ENCODE peak calls at places on chromosomes 5 and 9, in four cellular contexts. U, N, T and K are unnamed samples.

GRCh38 chr5:38468978-38469706 is 87.3 kb downstream of the LIFR start:
- DNase-seq in T (no peak), N (no peak), U (no peak), K (no peak)

GRCh38 chr9:114662081-114662989 is 4.7 kb upstream of the TEX53 start:
- DNase-seq in N (peak; percentile 33), U (peak; percentile 77), T (no peak), K (no peak)

GRCh38 chr9:87336914-87337333 is 160.7 kb upstream of the DAPK1 start:
- DNase-seq in T (no peak), U (peak; percentile 46), N (peak; percentile 79), K (peak; percentile 13)

GRCh38 chr9:91161465-91162275 is 200.0 kb downstream of the AUH start:
- DNase-seq in T (no peak), N (no peak), U (no peak), K (no peak)

GRCh38 chr5:153903321-153903720 is 135.4 kb downstream of the FAM114A2 start:
- DNase-seq in T (no peak), N (no peak), U (no peak), K (no peak)

GRCh38 chr5:50302815-50303490 is 138.1 kb downstream of the EMB start:
- DNase-seq in U (no peak), N (peak; percentile 47), T (no peak), K (no peak)

GRCh38 chr5:139692605-139693340 is 44.6 kb downstream of the CXXC5 start:
- DNase-seq in T (no peak), U (no peak), N (no peak), K (no peak)

GRCh38 chr9:24616858-24617257 is 71.2 kb upstream of the IZUMO3 start:
- DNase-seq in U (no peak), N (no peak), T (no peak), K (no peak)

DNA sequence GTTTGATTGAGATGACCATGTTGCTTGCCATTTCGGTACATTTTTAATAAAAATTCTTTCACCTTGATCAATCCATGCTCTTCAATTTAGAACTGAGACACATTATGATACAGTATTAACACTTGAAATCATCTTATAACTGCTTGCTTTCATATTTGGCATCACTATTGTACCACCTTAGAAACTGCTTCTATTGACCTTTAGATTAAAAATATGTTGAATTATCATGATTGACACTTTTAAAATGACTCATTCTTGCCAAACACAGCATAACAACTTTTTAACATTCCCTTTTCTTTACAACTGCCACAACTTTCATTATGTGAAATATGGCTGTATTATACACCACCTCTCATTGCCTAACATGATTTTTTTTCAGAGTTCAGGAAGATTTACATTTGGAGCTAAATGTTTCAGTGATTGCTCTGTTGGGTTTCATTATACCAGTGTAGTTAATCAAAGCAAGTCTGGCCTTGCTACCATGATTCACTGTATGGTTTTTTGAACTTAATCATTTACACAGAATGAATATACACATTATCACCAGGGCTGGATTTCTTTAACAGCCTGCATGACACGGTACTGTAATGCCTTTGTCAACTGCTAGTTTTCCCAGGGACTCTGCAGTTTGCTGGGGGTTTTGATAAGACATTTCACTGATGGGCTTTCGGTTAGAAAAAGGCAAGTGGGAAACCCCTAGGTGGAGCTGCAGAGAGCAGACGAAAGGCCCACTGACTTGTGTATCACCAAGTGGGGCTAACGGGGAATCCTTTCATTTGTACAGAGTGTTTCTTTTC is 93.6 kb upstream of the TLE4 start:
- DNase-seq in U (no peak), N (peak; percentile 29), T (no peak), K (no peak)
- TF ChIP-seq CHD1 in U (no peak), N (no peak), T (no peak), K (no peak)

GRCh38 chr5:98170994-98171393 is 602.5 kb upstream of the RGMB start:
- DNase-seq in N (no peak), U (no peak), T (no peak), K (no peak)

GRCh38 chr5:98168862-98169261 is 604.6 kb upstream of the RGMB start:
- DNase-seq in N (no peak), T (no peak), U (no peak), K (no peak)

GRCh38 chr5:98175474-98175873 is 598.0 kb upstream of the RGMB start:
- DNase-seq in U (no peak), T (no peak), N (no peak), K (no peak)

DNA sequence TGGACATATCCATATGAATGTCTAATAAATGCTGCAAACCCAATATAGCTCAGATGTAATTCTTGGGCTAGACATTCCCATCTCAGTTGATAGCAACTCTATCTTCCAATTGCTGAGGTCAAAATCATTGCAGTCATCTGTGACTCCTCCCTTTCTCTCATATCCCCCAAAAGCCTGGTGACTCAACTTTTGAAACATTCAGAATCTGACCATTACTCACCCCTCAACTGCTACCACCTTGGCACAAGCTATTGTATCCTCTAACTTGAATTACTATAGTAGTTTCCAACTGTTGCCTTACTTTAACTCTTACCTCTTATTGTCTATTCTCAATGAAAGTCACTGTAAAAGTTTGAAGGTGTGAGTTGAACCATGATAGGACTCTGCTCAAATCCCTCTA is 600.1 kb upstream of the RGMB start:
- DNase-seq in T (no peak), U (no peak), N (peak; percentile 84), K (no peak)
- TF ChIP-seq CHD1 in T (no peak), U (no peak), N (no peak), K (no peak)

GRCh38 chr5:80072103-80073073 is 37.2 kb downstream of the THBS4 start:
- DNase-seq in N (peak; percentile 29), U (no peak), T (no peak), K (no peak)

GRCh38 chr5:80069918-80070318 is 34.8 kb downstream of the THBS4 start:
- DNase-seq in N (no peak), T (no peak), U (no peak), K (no peak)

GRCh38 chr5:80070338-80071056 is 35.3 kb downstream of the THBS4 start:
- DNase-seq in T (no peak), N (peak; percentile 41), U (no peak), K (peak; percentile 27)

GRCh38 chr5:80069251-80069650 is 34.1 kb downstream of the THBS4 start:
- DNase-seq in N (no peak), U (no peak), T (no peak), K (no peak)

DNA sequence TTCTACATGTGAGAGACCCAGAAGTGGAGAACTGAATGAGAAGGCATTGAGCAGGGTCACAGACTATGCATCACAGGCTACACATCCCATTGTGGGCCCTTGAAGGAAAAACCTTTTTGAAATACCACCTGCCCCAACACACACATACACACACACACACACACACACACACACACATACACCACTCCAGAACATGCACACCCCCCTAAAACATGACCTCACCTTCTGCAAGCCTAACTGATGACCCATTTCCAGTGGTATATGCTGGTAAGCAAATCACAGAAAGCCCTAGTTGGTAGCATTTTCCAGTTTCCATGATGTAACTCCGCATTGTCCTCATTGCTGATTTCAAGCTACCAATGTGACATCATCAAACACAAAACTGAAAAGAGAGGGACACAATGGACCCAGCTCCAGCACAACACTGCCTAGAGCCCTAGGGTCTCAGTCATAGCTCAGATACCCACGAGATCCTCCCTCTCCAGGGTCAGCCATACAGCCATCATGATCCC is 36.4 kb downstream of the THBS4 start:
- DNase-seq in U (no peak), N (no peak), T (no peak), K (no peak)
- TF ChIP-seq CHD1 in U (no peak), N (no peak), T (no peak), K (no peak)

DNA sequence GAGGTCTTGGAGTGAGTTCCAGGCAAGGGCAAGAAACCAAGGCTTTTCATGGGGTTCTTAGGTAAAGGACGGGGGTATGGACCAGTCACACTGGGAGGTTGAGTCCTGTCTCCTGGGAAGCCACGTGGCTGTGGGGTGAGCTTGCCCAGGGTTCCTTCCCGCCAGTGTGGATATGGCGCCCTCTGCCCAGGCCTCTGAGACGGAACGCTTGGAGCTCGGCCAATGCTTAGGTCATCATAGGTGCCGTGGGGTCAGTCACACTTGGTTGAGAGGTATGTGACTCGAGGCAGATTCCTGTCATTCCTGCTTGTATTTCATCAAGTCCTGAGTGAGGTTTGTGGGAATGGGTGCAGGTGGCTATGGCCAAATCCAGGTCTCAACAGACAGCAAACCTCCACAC is 46.2 kb downstream of the TENT4A start:
- DNase-seq in T (no peak), N (no peak), U (peak; percentile 60), K (no peak)
- TF ChIP-seq CHD1 in T (no peak), N (no peak), U (no peak), K (no peak)

GRCh38 chr9:108934323-108934885 is at the start of gene ABITRAM:
- DNase-seq in T (peak; percentile 38), N (peak; percentile 81), U (peak; percentile 95), K (peak; percentile 45)
- TF ChIP-seq CHD1 in T (no peak), N (no peak), U (no peak), K (no peak)

DNA sequence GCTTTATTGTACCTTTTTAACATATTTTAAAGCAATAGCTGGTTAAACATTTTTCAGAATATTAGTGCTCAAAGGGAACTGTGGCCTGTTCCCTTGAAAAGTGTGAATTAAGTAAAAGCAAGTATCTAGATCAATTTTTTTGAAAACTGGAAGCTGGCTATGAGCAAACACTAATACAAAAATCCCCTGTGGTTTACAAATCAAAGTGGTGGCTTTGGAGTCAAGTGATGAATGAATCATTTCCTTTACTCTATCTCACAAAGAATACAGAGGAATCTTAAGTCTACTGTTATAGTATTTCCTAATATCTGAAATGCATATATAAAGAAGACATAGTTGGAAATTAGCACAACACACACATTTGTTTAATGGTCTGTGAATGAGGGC is 212.4 kb upstream of the C9orf72 start:
- DNase-seq in U (no peak), T (no peak), N (no peak), K (peak; percentile 23)
- TF ChIP-seq CHD1 in U (no peak), T (no peak), N (no peak), K (no peak)